ENCODE peak calls at places on chromosomes 11 and 22, in nine cellular contexts. R, G, K, U, V, L, O, N and E are unnamed samples.

GRCh38 chr11:114416441-114416928 is 16.0 kb downstream of the RBM7 start:
- DNase-seq in R (no peak), G (no peak), K (no peak), U (peak; percentile 65), V (peak; percentile 22), L (no peak), O (no peak), N (no peak), E (no peak)

GRCh38 chr22:26169312-26170111 is at the start of gene SEZ6L:
- DNase-seq in R (no peak), G (no peak), K (peak; percentile 51), U (no peak), V (no peak), L (peak; percentile 9), O (peak; percentile 80), N (no peak), E (no peak)

GRCh38 chr22:33723915-33724314 is 196.4 kb downstream of the LARGE1 start:
- DNase-seq in R (no peak), G (no peak), K (no peak), U (no peak), V (no peak), L (no peak), O (no peak), N (no peak), E (no peak)

GRCh38 chr22:19795617-19796008 is 35.0 kb downstream of the TBX1 start:
- DNase-seq in R (no peak), G (no peak), K (no peak), U (peak; percentile 13), V (peak; percentile 24), L (no peak), O (no peak), N (no peak), E (no peak)

GRCh38 chr11:125410091-125410490 is 86.0 kb downstream of the FEZ1 start:
- DNase-seq in R (no peak), G (no peak), K (no peak), U (no peak), V (no peak), L (no peak), O (peak; percentile 61), N (no peak), E (no peak)

GRCh38 chr11:121575250-121575962 is 122.6 kb upstream of the SORL1-AS1 start:
- DNase-seq in R (no peak), G (no peak), K (no peak), U (peak; percentile 16), V (peak; percentile 89), L (peak; percentile 75), O (no peak), N (peak; percentile 31), E (no peak)

GRCh38 chr22:32712644-32713355 is 88.7 kb upstream of the TIMP3 start:
- DNase-seq in R (no peak), G (no peak), K (no peak), U (no peak), V (no peak), L (no peak), O (no peak), N (no peak), E (no peak)

GRCh38 chr11:101428918-101429317 is 154.9 kb downstream of the TRPC6 start:
- DNase-seq in R (no peak), G (peak; percentile 29), K (peak; percentile 24), U (peak; percentile 20), V (peak; percentile 42), L (peak; percentile 26), O (peak; percentile 57), N (peak; percentile 31), E (peak; percentile 8)

GRCh38 chr11:86696451-86696850 is 24.0 kb upstream of the ME3 start:
- DNase-seq in R (no peak), G (no peak), K (no peak), U (no peak), V (no peak), L (no peak), O (no peak), N (no peak), E (no peak)